ENCODE peak calls at places on chromosomes 13 and 19, in eight cellular contexts. B is activated CD4-positive, alpha-beta T cell treated with anti-CD3 and anti-CD28 coated beads for 4 hours; E is cardiac fibroblast; R is fibroblast of pulmonary artery; H is psoas muscle; C is AG04450; G is colonic mucosa; Y is cardiac muscle cell. J is an unnamed sample.

GRCh38 chr19:11675569-11675968 is 63.2 kb downstream of the ZNF823 start:
- DNase-seq in B (no peak), E (no peak), R (no peak), H (no peak), C (no peak), G (no peak), Y (no peak), J (no peak)

GRCh38 chr19:45467115-45467455 is 711 bp upstream of the FOSB start:
- DNase-seq in B (no peak), E (peak), R (no peak), H (no peak), C (no peak), G (no peak), Y (no peak), J (no peak)

GRCh38 chr19:16895467-16896097 is 6.8 kb downstream of the F2RL3 start:
- DNase-seq in B (no peak), E (peak), R (peak), H (no peak), C (no peak), G (peak), Y (peak), J (no peak)

GRCh38 chr13:41614671-41615519 is 157.5 kb downstream of the RGCC start:
- DNase-seq in B (no peak), E (peak), R (peak), H (no peak), C (no peak), G (no peak), Y (no peak), J (no peak)

GRCh38 chr19:45645631-45646344 is 6.6 kb upstream of the EML2 start:
- DNase-seq in B (peak), E (peak), R (peak), H (peak), C (peak), G (peak), Y (peak), J (no peak)

GRCh38 chr19:4186087-4186993 is 3.9 kb downstream of the ANKRD24 start:
- DNase-seq in B (peak), E (peak), R (peak), H (peak), C (peak), G (peak), Y (peak), J (no peak)

GRCh38 chr19:10748924-10749434 is 31.1 kb downstream of the DNM2 start:
- DNase-seq in B (no peak), E (peak), R (peak), H (peak), C (no peak), G (peak), Y (no peak), J (no peak)

GRCh38 chr19:52170304-52170703 is 1.1 kb downstream of the ZNF836 start:
- DNase-seq in B (no peak), E (no peak), R (no peak), H (no peak), C (no peak), G (no peak), Y (no peak), J (no peak)

GRCh38 chr19:3804429-3804828 is 18.2 kb upstream of the MATK start:
- DNase-seq in B (no peak), E (no peak), R (no peak), H (no peak), C (no peak), G (no peak), Y (no peak), J (no peak)

GRCh38 chr19:43956827-43957226 is 5.8 kb downstream of the ZNF221 start:
- DNase-seq in B (no peak), E (no peak), R (no peak), H (no peak), C (no peak), G (no peak), Y (no peak), J (no peak)

GRCh38 chr19:4908311-4908710 is 990 bp upstream of the UHRF1 start:
- DNase-seq in B (no peak), E (no peak), R (no peak), H (no peak), C (no peak), G (no peak), Y (no peak), J (no peak)

GRCh38 chr19:13929956-13930355 is 8.3 kb downstream of the PODNL1 start:
- DNase-seq in B (no peak), E (no peak), R (no peak), H (no peak), C (no peak), G (no peak), Y (no peak), J (no peak)

GRCh38 chr13:23488442-23488841 is 54.9 kb upstream of the SACS start:
- DNase-seq in B (no peak), E (peak), R (peak), H (no peak), C (no peak), G (no peak), Y (no peak), J (no peak)

GRCh38 chr13:80177327-80177726 is 163.6 kb downstream of the SPRY2 start:
- DNase-seq in B (no peak), E (no peak), R (no peak), H (no peak), C (no peak), G (no peak), Y (no peak), J (no peak)

GRCh38 chr19:10432736-10433130 is 12.4 kb downstream of the PDE4A start:
- DNase-seq in B (no peak), E (no peak), R (no peak), H (peak), C (no peak), G (no peak), Y (no peak), J (no peak)

GRCh38 chr19:48635966-48636858 is 967 bp downstream of the DBP start:
- DNase-seq in B (no peak), E (no peak), R (no peak), H (no peak), C (no peak), G (peak), Y (peak), J (no peak)

GRCh38 chr19:46386996-46387712 is 26.2 kb downstream of the CCDC8 start:
- DNase-seq in B (no peak), E (no peak), R (no peak), H (no peak), C (no peak), G (no peak), Y (no peak), J (no peak)

GRCh38 chr19:56823417-56823816 is 17.1 kb downstream of the PEG3 start:
- DNase-seq in B (no peak), E (no peak), R (no peak), H (no peak), C (no peak), G (no peak), Y (no peak), J (no peak)

GRCh38 chr13:32040689-32041088 is 9.1 kb downstream of the FRY start:
- DNase-seq in B (no peak), E (no peak), R (no peak), H (no peak), C (no peak), G (no peak), Y (no peak), J (no peak)

GRCh38 chr13:34577051-34577450 is 365.0 kb upstream of the NBEA start:
- DNase-seq in B (no peak), E (peak), R (peak), H (no peak), C (no peak), G (no peak), Y (no peak), J (no peak)

GRCh38 chr13:110551284-110551683 is 10.2 kb downstream of the RAB20 start:
- DNase-seq in B (no peak), E (no peak), R (no peak), H (no peak), C (no peak), G (no peak), Y (peak), J (no peak)

GRCh38 chr19:2815191-2815614 is 4.5 kb upstream of the ZNF554 start:
- DNase-seq in B (no peak), E (no peak), R (no peak), H (no peak), C (no peak), G (no peak), Y (no peak), J (no peak)

GRCh38 chr13:31049833-31050232 is 111.9 kb downstream of the HSPH1 start:
- DNase-seq in B (no peak), E (no peak), R (no peak), H (peak), C (no peak), G (no peak), Y (no peak), J (no peak)

GRCh38 chr19:41808663-41809566 is 12.5 kb downstream of the CEACAM3 start:
- DNase-seq in B (no peak), E (no peak), R (no peak), H (peak), C (no peak), G (no peak), Y (no peak), J (no peak)